ENCODE peak calls at places on chromosomes 5 and 9, in four cellular contexts. M is OCI-LY7, B is heart right ventricle, A is glutamatergic neuron. S is an unnamed sample.

GRCh38 chr9:110050925-110051355 is 157.0 kb downstream of the C9orf152 start:
- DNase-seq in M (peak), B (no peak), A (no peak), S (peak)

GRCh38 chr9:71145179-71145578 is 23.8 kb upstream of the TRPM3 start:
- DNase-seq in M (no peak), B (peak), A (no peak), S (no peak)

GRCh38 chr5:65163698-65164097 is 318.0 kb downstream of the ADAMTS6 start:
- DNase-seq in M (no peak), B (no peak), A (no peak), S (no peak)

GRCh38 chr9:68727588-68728129 is 22.6 kb downstream of the PIP5K1B start:
- DNase-seq in M (no peak), B (no peak), A (no peak), S (no peak)

GRCh38 chr9:121814594-121814993 is 163.2 kb downstream of the DAB2IP start:
- DNase-seq in M (no peak), B (no peak), A (no peak), S (no peak)

GRCh38 chr5:59496524-59497134 is 396.9 kb downstream of the PDE4D start:
- DNase-seq in M (peak), B (no peak), A (peak), S (peak)

GRCh38 chr9:94805585-94805984 is 79.1 kb downstream of the AOPEP start:
- DNase-seq in M (no peak), B (no peak), A (no peak), S (no peak)

GRCh38 chr5:149100331-149100730 is 37.5 kb upstream of the SH3TC2 start:
- DNase-seq in M (no peak), B (no peak), A (no peak), S (no peak)

GRCh38 chr5:67855523-67855922 is 360.0 kb upstream of the PIK3R1 start:
- DNase-seq in M (no peak), B (no peak), A (no peak), S (no peak)

GRCh38 chr5:120413706-120414105 is 50.4 kb upstream of the PRR16 start:
- DNase-seq in M (no peak), B (no peak), A (no peak), S (no peak)

DNA sequence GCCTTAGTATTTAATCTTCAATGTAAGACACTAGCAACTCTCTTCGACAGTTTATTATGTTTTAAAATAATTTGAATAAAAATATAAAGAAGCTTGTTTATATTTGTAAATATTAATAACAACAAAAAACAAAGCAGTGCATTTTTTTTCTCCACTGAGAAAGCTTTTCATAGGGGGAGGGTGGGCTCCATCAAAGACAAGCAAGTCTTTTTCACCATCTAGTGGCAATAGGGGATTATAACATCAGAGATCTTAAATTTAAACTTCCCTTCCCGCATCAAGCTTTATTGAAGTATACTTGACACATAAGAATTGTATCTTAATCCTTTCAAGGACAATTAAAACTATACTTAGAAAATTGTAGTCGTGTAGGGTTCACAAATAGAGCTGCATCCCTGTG is 9.3 kb upstream of the OR13F1 start:
- DNase-seq in M (peak), B (no peak), A (no peak), S (no peak)
- TF ChIP-seq CTCF in M (peak), B (peak), A (peak), S (no peak)

DNA sequence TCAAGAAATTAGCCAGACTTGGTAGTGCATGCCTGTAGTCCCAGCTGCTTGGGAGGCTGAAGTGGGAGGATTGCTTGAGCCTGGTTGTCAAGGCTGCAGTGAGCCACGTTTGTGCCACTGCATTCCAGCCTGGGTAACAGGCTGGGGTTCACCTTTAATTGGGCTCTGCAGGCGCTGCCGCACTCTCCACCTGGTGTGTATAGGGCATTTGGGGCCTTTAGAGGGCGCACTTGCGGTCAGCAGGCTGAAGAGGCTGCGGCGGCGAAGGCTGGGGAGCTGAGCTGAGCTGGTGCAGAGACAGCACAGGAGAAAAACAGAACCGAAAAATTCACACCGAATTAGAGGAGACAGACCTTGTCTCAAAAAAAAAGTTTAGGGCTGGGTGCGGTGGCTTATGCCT is 31.2 kb downstream of the CDK7 start:
- DNase-seq in M (peak), B (no peak), A (peak), S (no peak)
- TF ChIP-seq CTCF in M (peak), B (no peak), A (peak), S (no peak)

DNA sequence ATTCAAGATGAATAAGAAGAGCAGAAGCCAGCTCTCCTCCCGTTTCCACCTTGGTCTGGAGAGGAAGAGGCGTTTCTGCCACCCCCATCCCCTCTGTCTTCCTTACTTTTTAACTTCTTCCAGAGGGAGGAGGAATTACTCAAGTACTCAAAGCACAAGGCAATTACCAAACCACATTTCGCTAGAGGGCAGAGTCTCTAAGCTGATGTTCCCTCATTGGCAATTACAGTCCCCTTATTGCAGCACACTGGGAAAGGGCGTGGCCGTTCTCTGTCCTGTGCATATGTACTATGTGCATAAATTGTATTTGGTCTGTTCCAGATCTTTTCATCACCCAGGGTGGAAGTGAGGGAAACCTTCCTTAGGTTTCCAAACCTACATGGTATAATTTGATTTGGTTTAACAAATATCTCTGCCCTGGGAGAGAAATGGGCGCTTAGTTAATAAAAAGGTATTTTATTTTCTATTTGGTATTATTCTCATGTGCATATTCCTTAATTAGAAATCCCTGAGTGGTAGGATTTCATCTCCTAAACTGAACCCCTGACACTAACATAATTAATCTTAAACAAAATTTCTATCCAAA is 29.8 kb upstream of the ALDOB start:
- DNase-seq in M (peak), B (peak), A (peak), S (no peak)
- TF ChIP-seq CTCF in M (peak), B (peak), A (no peak), S (no peak)

DNA sequence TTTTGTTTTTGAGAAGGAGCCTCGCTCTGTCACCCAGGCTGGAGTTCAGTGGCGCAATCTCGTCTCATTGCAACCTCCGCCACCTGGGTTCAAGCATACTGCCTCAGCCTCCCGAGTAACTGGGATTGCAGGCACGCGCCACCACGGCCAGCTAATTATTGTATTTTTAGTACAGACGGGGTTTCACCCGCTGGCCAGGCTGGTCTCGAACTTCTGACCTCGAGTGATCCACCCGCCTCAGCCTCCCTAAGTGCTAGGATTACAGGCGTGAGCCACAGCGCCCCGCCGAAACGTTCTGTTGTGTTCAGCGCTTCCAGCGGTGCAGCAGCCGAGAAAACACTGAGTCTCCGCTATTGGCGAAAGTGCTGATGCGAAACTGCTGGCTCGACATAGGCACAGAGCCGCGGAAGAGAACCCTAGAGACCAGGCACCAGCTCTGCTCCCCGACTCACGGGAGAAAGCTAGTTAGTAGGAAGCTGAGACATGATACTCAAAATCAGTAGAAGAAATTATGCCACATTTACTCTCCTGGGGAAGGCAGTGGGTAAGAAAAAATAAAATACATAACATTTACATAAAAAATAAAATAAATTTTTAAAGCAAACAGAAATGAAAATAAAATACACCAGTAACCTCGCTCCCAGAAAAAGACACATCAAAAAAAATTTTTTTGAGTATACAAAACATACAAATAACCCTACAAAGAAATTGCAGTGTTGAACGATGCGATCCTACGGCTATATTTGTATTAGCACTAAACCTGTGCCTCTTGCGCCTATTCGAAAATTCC is 31.6 kb downstream of the ANXA2R start:
- DNase-seq in M (peak), B (peak), A (peak), S (peak)
- TF ChIP-seq CTCF in M (peak), B (no peak), A (no peak), S (no peak)

GRCh38 chr9:1052119-1052907 is 2.2 kb downstream of the DMRT2 start:
- DNase-seq in M (peak), B (no peak), A (peak), S (no peak)

GRCh38 chr9:1049641-1050040 is 516 bp upstream of the DMRT2 start:
- DNase-seq in M (peak), B (no peak), A (no peak), S (no peak)

GRCh38 chr9:1050125-1050895 is at the start of gene DMRT2:
- DNase-seq in M (peak), B (peak), A (peak), S (peak)

GRCh38 chr9:1052908-1053590 is 2.9 kb downstream of the DMRT2 start:
- DNase-seq in M (no peak), B (no peak), A (no peak), S (no peak)

GRCh38 chr9:1051286-1052118 is 1.3 kb downstream of the DMRT2 start:
- DNase-seq in M (peak), B (no peak), A (peak), S (no peak)
- TF ChIP-seq CTCF in M (peak), B (peak), A (no peak), S (peak)

DNA sequence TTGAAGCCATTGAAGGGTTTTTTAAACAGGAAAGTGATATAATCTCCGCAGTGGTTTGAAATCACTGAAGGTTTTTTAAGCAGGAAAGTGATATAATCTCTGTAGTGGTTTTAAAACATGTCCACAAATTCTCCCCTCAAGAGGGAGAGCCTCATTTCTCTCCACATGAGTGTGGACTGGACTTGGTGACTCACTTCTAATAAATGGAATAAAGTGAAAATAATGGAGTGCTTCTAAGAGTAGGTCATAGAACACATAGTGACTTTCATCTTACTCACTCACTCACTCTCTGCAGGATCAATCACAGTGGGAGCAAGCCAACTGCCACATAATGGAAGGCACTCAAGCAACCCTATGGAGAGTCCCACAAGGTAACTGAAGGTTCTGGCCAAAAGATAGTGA is 12.0 kb downstream of the CTNNAL1 start:
- DNase-seq in M (no peak), B (no peak), A (no peak), S (no peak)
- TF ChIP-seq CTCF in M (no peak), B (no peak), A (no peak), S (no peak)

GRCh38 chr9:137240321-137240840 is 706 bp upstream of the TUBB4B start:
- DNase-seq in M (peak), B (peak), A (peak), S (peak)
- TF ChIP-seq CTCF in M (peak), B (no peak), A (no peak), S (peak)

DNA sequence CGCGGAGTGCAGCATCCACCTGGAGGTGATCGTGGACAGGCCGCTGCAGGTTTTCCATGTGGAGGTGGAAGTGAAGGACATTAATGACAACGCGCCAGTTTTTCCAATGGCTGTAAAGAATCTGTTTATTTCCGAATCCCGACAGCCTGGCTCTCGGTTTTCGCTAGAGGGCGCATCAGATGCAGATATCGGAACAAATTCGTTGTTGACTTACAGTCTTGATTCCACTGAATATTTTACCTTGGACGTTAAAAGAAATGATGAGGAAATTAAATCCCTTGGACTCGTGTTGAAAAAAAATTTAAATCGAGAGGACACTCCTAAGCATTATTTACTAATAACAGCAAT is 611 bp downstream of the PCDHA3 start:
- DNase-seq in M (no peak), B (no peak), A (no peak), S (no peak)
- TF ChIP-seq CTCF in M (no peak), B (peak), A (no peak), S (no peak)

GRCh38 chr5:31664566-31664965 is 25.6 kb downstream of the PDZD2 start:
- DNase-seq in M (peak), B (no peak), A (no peak), S (no peak)
- TF ChIP-seq CTCF in M (peak), B (no peak), A (no peak), S (peak)

S was measured in GM20000.